ENCODE peak calls at places on chromosome 5, in seven cellular contexts. One of them, this sample, is unnamed.

GRCh38 chr5:58462623-58463230 is 2.8 kb upstream of the PLK2 start:
- DNase-seq in ELR: peak
- DNase-seq in activated naive CD4-positive, alpha-beta T cell: no peak
- DNase-seq in T follicular helper cell: peak
- DNase-seq in BE2C: peak
- DNase-seq in colonic mucosa: peak
- DNase-seq in NCI-H526: peak
- DNase-seq in this sample: peak

GRCh38 chr5:142080248-142080647 is 28.3 kb upstream of the NDFIP1 start:
- DNase-seq in activated naive CD4-positive, alpha-beta T cell: no peak
- DNase-seq in colonic mucosa: no peak
- DNase-seq in NCI-H526: no peak
- DNase-seq in ELR: no peak
- DNase-seq in BE2C: no peak
- DNase-seq in T follicular helper cell: no peak
- DNase-seq in this sample: no peak

GRCh38 chr5:181088289-181088688 is 42.7 kb downstream of the OR2V1 start:
- DNase-seq in NCI-H526: peak
- DNase-seq in colonic mucosa: no peak
- DNase-seq in activated naive CD4-positive, alpha-beta T cell: no peak
- DNase-seq in T follicular helper cell: no peak
- DNase-seq in ELR: peak
- DNase-seq in BE2C: no peak
- DNase-seq in this sample: no peak

GRCh38 chr5:171409164-171410136 is 10.0 kb upstream of the FGF18 start:
- DNase-seq in NCI-H526: no peak
- DNase-seq in activated naive CD4-positive, alpha-beta T cell: no peak
- DNase-seq in BE2C: no peak
- DNase-seq in ELR: no peak
- DNase-seq in T follicular helper cell: no peak
- DNase-seq in colonic mucosa: no peak
- DNase-seq in this sample: no peak

GRCh38 chr5:17896605-17897004 is 262.3 kb downstream of the TAF11L14 start:
- DNase-seq in activated naive CD4-positive, alpha-beta T cell: no peak
- DNase-seq in colonic mucosa: no peak
- DNase-seq in BE2C: no peak
- DNase-seq in T follicular helper cell: no peak
- DNase-seq in NCI-H526: no peak
- DNase-seq in ELR: no peak
- DNase-seq in this sample: no peak

GRCh38 chr5:8693341-8693844 is 824.4 kb downstream of the MTRR start:
- DNase-seq in activated naive CD4-positive, alpha-beta T cell: no peak
- DNase-seq in BE2C: no peak
- DNase-seq in ELR: no peak
- DNase-seq in colonic mucosa: no peak
- DNase-seq in T follicular helper cell: no peak
- DNase-seq in NCI-H526: no peak
- DNase-seq in this sample: no peak

GRCh38 chr5:7794301-7794700 is 56.6 kb downstream of the CFAP90 start:
- DNase-seq in NCI-H526: no peak
- DNase-seq in activated naive CD4-positive, alpha-beta T cell: no peak
- DNase-seq in colonic mucosa: no peak
- DNase-seq in T follicular helper cell: no peak
- DNase-seq in ELR: no peak
- DNase-seq in BE2C: no peak
- DNase-seq in this sample: no peak

GRCh38 chr5:157165668-157166067 is 396 bp downstream of the GARIN3 start:
- DNase-seq in NCI-H526: no peak
- DNase-seq in T follicular helper cell: no peak
- DNase-seq in activated naive CD4-positive, alpha-beta T cell: no peak
- DNase-seq in BE2C: no peak
- DNase-seq in colonic mucosa: no peak
- DNase-seq in ELR: no peak
- DNase-seq in this sample: no peak

GRCh38 chr5:38257236-38258036 is 923 bp upstream of the EGFLAM start:
- DNase-seq in T follicular helper cell: no peak
- DNase-seq in BE2C: no peak
- DNase-seq in NCI-H526: no peak
- DNase-seq in activated naive CD4-positive, alpha-beta T cell: no peak
- DNase-seq in ELR: no peak
- DNase-seq in colonic mucosa: no peak
- DNase-seq in this sample: no peak

GRCh38 chr5:176899946-176900782 is 1.0 kb upstream of the HK3 start:
- DNase-seq in ELR: no peak
- DNase-seq in colonic mucosa: no peak
- DNase-seq in T follicular helper cell: no peak
- DNase-seq in NCI-H526: no peak
- DNase-seq in activated naive CD4-positive, alpha-beta T cell: no peak
- DNase-seq in BE2C: no peak
- DNase-seq in this sample: no peak